ENCODE peak calls at places on chromosomes 2 and 18, in four cellular contexts. Z is upper lobe of right lung, A is heart left ventricle, E is body of pancreas. V is an unnamed sample.
A peak's percentile ranks its signal among the peaks of the same experiment; 100 is the strongest.

GRCh38 chr2:149994057-149994728 is 406.6 kb upstream of the MMADHC start:
- DNase-seq in Z (no peak), A (no peak), E (peak; percentile 18), V (no peak)

GRCh38 chr2:150169230-150169629 is 318.2 kb downstream of the RND3 start:
- DNase-seq in Z (no peak), A (peak; percentile 47), E (peak; percentile 41), V (no peak)

GRCh38 chr18:67634631-67635338 is 118.3 kb upstream of the DSEL start:
- DNase-seq in Z (no peak), A (no peak), E (no peak), V (no peak)

GRCh38 chr2:105129722-105130232 is 91.9 kb downstream of the MRPS9 start:
- DNase-seq in Z (no peak), A (no peak), E (no peak), V (no peak)

GRCh38 chr2:239302083-239302807 is 98.6 kb downstream of the HDAC4 start:
- DNase-seq in Z (peak; percentile 49), A (peak; percentile 30), E (peak; percentile 36), V (no peak)

GRCh38 chr2:155703917-155704316 is 628.6 kb downstream of the NR4A2 start:
- DNase-seq in Z (no peak), A (no peak), E (no peak), V (no peak)

GRCh38 chr18:55541571-55541970 is 46.4 kb downstream of the TCF4 start:
- DNase-seq in Z (no peak), A (no peak), E (no peak), V (no peak)

GRCh38 chr2:95334916-95335641 is 37.9 kb downstream of the KCNIP3 start:
- DNase-seq in Z (no peak), A (no peak), E (no peak), V (no peak)

GRCh38 chr2:202171246-202171833 is 67.1 kb downstream of the SUMO1 start:
- DNase-seq in Z (no peak), A (no peak), E (no peak), V (peak; percentile 16)

GRCh38 chr18:23936371-23936958 is 78.1 kb upstream of the TTC39C start:
- DNase-seq in Z (no peak), A (no peak), E (no peak), V (no peak)

GRCh38 chr2:78486565-78486964 is 538.9 kb upstream of the REG3G start:
- DNase-seq in Z (no peak), A (no peak), E (no peak), V (no peak)

GRCh38 chr18:77099501-77100370 is 32.8 kb downstream of the MBP start:
- DNase-seq in Z (no peak), A (no peak), E (no peak), V (no peak)

GRCh38 chr2:132670104-132670960 is at the start of gene LYPD1:
- DNase-seq in Z (peak; percentile 67), A (peak; percentile 28), E (peak; percentile 22), V (no peak)

GRCh38 chr2:83874066-83874465 is 585.0 kb downstream of the SUCLG1 start:
- DNase-seq in Z (no peak), A (no peak), E (no peak), V (no peak)

GRCh38 chr2:164620873-164621760 is at the start of gene GRB14:
- DNase-seq in Z (peak; percentile 90), A (peak; percentile 73), E (peak; percentile 76), V (no peak)

GRCh38 chr2:121350402-121350775 is 65.4 kb upstream of the TFCP2L1 start:
- DNase-seq in Z (no peak), A (no peak), E (no peak), V (no peak)

GRCh38 chr2:233352141-233352842 is 2.0 kb upstream of the DGKD start:
- DNase-seq in Z (peak; percentile 47), A (no peak), E (no peak), V (no peak)

GRCh38 chr18:59926131-59926530 is 26.3 kb downstream of the PMAIP1 start:
- DNase-seq in Z (no peak), A (no peak), E (no peak), V (no peak)

GRCh38 chr2:68157002-68157401 is 686 bp upstream of the PNO1 start:
- DNase-seq in Z (peak; percentile 81), A (no peak), E (no peak), V (no peak)

GRCh38 chr2:229096667-229097066 is 174.4 kb downstream of the PID1 start:
- DNase-seq in Z (no peak), A (no peak), E (no peak), V (no peak)

GRCh38 chr2:8328189-8328588 is 353.7 kb upstream of the ID2 start:
- DNase-seq in Z (no peak), A (no peak), E (no peak), V (no peak)

GRCh38 chr2:204110250-204111183 is 174.0 kb downstream of the ICOS start:
- DNase-seq in Z (no peak), A (no peak), E (no peak), V (no peak)

GRCh38 chr2:79083846-79084376 is 3.9 kb downstream of the REG1B start:
- DNase-seq in Z (no peak), A (no peak), E (no peak), V (no peak)

GRCh38 chr18:7414459-7414858 is 152.7 kb upstream of the PTPRM start:
- DNase-seq in Z (no peak), A (peak; percentile 29), E (no peak), V (no peak)

GRCh38 chr2:159209341-159210306 is 76.9 kb downstream of the WDSUB1 start:
- DNase-seq in Z (no peak), A (no peak), E (no peak), V (no peak)

GRCh38 chr2:208077286-208077685 is 47.0 kb downstream of the CRYGD start:
- DNase-seq in Z (no peak), A (no peak), E (no peak), V (no peak)

DNA sequence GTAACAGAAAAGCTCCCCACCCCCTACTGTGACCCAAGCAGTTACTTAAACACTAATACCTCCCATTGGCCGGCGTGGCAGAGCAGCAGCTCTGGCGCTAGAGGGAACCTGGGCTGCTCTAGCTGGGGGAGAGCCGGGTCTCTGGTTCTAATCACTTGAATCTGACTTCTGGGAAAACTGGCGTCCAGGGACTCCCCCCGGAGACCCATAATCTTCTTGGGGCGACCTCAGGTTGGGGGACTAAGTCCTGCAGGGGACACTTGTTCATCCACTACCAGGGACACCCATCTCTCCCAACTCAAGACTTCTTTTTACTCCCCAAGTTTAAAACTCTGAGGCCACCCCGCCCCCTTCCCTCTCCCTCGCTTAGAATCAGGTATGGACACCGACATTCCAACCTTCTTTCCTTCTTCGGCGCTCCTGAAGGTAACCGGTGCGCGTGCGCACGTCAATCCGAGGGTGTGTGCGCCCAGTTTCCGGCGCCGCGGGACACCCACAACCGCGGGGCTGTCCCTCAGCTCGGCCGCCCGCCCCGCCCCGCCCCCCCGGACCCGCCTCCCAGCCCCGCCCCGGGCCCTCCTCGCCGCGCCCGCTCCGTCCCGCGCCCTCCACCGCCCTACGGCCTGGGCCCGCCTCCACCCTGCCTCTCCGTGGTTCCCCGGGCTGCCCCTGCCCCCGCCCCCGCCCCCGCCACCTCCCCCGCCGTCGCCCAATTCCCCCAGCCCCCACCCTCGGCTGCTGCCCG is at the start of gene ERICH2:
- DNase-seq in Z (peak; percentile 93), A (peak; percentile 78), E (peak; percentile 86), V (peak; percentile 49)
- TF ChIP-seq CTCF in Z (peak; percentile 13), A (no peak), E (peak; percentile 9), V (no peak)

GRCh38 chr18:64409511-64409910 is 260.6 kb upstream of the LINC00305 start:
- DNase-seq in Z (no peak), A (no peak), E (no peak), V (no peak)
- TF ChIP-seq CTCF in Z (peak; percentile 51), A (peak; percentile 30), E (peak; percentile 51), V (no peak)

GRCh38 chr2:147844691-147845607 is at the start of gene ACVR2A:
- DNase-seq in Z (peak; percentile 72), A (peak; percentile 35), E (peak; percentile 53), V (peak; percentile 35)

GRCh38 chr2:147845608-147846002 is 776 bp downstream of the ACVR2A start:
- DNase-seq in Z (no peak), A (no peak), E (no peak), V (no peak)

GRCh38 chr2:147846382-147847081 is 1.7 kb downstream of the ACVR2A start:
- DNase-seq in Z (no peak), A (no peak), E (no peak), V (no peak)

GRCh38 chr2:147843421-147843863 is 1.4 kb upstream of the ACVR2A start:
- DNase-seq in Z (no peak), A (no peak), E (no peak), V (no peak)

DNA sequence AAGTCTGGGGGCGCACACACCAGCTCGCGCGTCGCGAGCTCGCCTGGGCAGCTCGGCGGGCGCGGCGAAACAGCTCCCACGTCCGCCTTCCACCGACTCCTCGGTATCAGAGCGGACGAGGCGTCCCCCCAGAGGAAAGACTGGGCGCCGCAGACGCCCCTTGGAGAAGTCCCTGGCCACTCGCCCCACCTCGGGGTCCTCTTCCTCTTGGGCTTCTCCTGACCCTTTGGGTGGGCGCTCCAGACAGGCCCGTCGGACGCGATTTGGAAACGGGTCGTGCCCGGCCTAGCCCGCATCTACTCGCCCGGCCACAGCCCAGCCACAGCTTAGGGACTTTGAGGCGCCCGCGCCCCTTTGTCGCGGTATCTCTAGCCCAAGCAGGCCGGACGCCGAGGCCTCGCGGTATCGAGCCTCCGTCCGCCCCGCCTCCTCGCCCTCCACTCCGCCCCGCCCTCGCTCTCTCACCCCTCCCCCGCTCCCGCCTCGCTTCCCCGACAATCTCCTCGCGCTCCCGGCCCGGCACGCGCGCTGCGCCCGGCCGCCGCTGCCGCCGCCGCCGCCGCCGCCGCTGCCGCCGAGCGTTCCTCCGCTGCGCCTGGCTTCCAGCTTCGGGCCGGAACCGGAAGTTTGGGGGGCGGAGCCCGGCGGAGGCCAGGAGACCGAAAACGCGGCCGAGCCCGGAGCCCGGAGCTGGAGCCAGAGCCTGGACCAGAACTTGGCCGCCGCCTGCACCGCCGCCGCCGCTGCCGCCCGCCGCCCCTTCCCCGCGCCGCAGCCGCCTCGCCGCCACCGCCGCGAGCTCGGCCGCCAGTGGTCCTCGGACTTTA is 752 bp upstream of the ACVR2A start:
- DNase-seq in Z (peak; percentile 97), A (peak; percentile 94), E (peak; percentile 93), V (peak; percentile 88)
- TF ChIP-seq CTCF in Z (peak; percentile 35), A (peak; percentile 48), E (peak; percentile 39), V (no peak)

DNA sequence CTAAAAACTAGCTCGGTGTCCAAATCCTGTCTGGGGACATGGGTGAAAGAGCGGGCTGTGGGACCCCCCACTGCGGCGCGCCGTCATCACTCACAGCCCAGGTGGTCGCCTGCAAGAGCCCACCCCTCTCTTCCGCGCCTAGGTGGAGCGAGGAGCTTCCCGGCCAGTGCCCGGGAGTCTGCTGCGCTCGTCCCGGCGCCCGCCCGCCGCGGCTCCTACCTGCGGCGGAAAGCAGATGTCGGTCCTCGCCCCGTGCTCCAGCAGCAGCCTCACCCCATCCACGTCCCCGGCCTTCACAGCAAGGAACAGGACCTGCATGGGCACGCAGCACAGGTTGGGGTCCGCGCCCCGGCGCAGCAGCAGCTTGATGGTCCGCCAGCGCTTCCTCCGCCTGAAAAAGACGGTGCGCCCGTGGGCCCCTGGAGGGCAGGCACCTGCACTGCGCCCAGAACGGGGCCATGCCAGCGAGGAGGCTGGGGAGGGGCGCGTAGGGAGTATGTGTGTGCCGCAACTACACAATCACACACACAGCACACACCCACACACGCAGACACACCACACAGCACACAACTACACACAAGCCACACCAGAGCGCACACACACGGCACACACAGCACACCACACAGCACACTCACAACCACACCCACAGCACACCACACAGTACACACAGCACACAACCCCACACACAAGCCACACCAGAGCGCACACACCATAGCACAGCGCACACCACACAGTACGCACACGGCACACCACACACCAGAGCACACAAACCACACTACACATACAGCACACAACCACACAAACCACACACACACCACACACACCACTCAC is 37.4 kb downstream of the ANKMY1 start:
- DNase-seq in Z (no peak), A (no peak), E (no peak), V (no peak)
- TF ChIP-seq CTCF in Z (no peak), A (no peak), E (no peak), V (no peak)

GRCh38 chr2:36889782-36890181 is 76.6 kb downstream of the STRN start:
- DNase-seq in Z (no peak), A (no peak), E (no peak), V (no peak)
- TF ChIP-seq CTCF in Z (no peak), A (no peak), E (no peak), V (no peak)

V was measured in activated B cell treated with CpG ODN at 0.5 μM for 24 hours.